ENCODE peak calls at places on chromosome 20, in eight cellular contexts. H is naive thymus-derived CD4-positive, alpha-beta T cell; R is psoas muscle; O is CD8-positive, alpha-beta memory T cell; M is neural progenitor cell; Q is lung; C is sigmoid colon; A is CD8-positive, alpha-beta T cell. D is an unnamed sample.
A peak's percentile ranks its signal among the peaks of the same experiment; 100 is the strongest.

GRCh38 chr20:53187402-53187801 is 215.2 kb downstream of the TSHZ2 start:
- DNase-seq in R (no peak), C (no peak), O (no peak), Q (no peak), H (no peak), M (no peak), A (no peak), D (no peak)

GRCh38 chr20:63527184-63527583 is 6.6 kb downstream of the PPDPF start:
- DNase-seq in O (no peak), H (no peak), C (no peak), Q (no peak), M (no peak), A (no peak), R (no peak), D (no peak)

GRCh38 chr20:51481311-51481997 is 61.1 kb downstream of the NFATC2 start:
- DNase-seq in H (peak; percentile 62), Q (no peak), A (peak; percentile 65), O (peak; percentile 40), R (no peak), C (no peak), M (no peak), D (no peak)

GRCh38 chr20:57379263-57379647 is 11.9 kb upstream of the RBM38 start:
- DNase-seq in Q (no peak), M (no peak), O (no peak), H (no peak), A (no peak), C (no peak), R (no peak), D (no peak)

GRCh38 chr20:44643596-44644383 is 7.7 kb downstream of the ADA start:
- DNase-seq in H (peak; percentile 36), Q (peak; percentile 56), O (peak; percentile 54), A (peak; percentile 68), M (peak; percentile 46), R (peak; percentile 76), C (peak; percentile 83), D (peak; percentile 53)

GRCh38 chr20:60011512-60012507 is 53.6 kb downstream of the CDH26 start:
- DNase-seq in O (no peak), C (no peak), M (no peak), R (no peak), A (no peak), H (no peak), Q (peak; percentile 26), D (peak; percentile 62)

GRCh38 chr20:46571418-46571817 is 21.0 kb upstream of the OCSTAMP start:
- DNase-seq in C (peak; percentile 10), M (no peak), O (no peak), A (no peak), R (no peak), Q (no peak), H (no peak), D (no peak)

GRCh38 chr20:53677447-53678314 is 84.0 kb upstream of the ZNF217 start:
- DNase-seq in H (no peak), M (peak; percentile 39), C (no peak), O (no peak), A (no peak), Q (no peak), R (no peak), D (no peak)

GRCh38 chr20:275791-276190 is 14.8 kb downstream of the C20orf96 start:
- DNase-seq in C (no peak), Q (no peak), H (peak; percentile 13), M (no peak), O (no peak), R (no peak), A (no peak), D (no peak)

GRCh38 chr20:16527438-16527837 is 45.8 kb downstream of the KIF16B start:
- DNase-seq in R (no peak), Q (no peak), H (no peak), M (no peak), C (no peak), A (no peak), O (no peak), D (no peak)

GRCh38 chr20:1855690-1856089 is 39.5 kb upstream of the SIRPA start:
- DNase-seq in R (no peak), C (no peak), Q (no peak), A (no peak), M (no peak), H (no peak), O (no peak), D (no peak)

GRCh38 chr20:45834797-45835161 is 1.2 kb downstream of the SNX21 start:
- DNase-seq in A (no peak), M (no peak), H (no peak), R (no peak), O (no peak), Q (no peak), C (peak; percentile 75), D (no peak)

GRCh38 chr20:1918766-1919165 is 23.6 kb downstream of the SIRPA start:
- DNase-seq in R (no peak), C (no peak), M (no peak), O (no peak), Q (no peak), H (no peak), A (no peak), D (no peak)

GRCh38 chr20:56765172-56766073 is 136.3 kb downstream of the TFAP2C start:
- DNase-seq in O (no peak), Q (no peak), H (no peak), C (no peak), M (peak; percentile 77), R (no peak), A (no peak), D (no peak)

GRCh38 chr20:17662333-17663039 is 19.6 kb downstream of the RRBP1 start:
- DNase-seq in M (no peak), O (no peak), C (peak; percentile 80), R (peak; percentile 62), Q (no peak), H (no peak), A (no peak), D (peak; percentile 78)

GRCh38 chr20:40961686-40962640 is 66.7 kb upstream of the TOP1 start:
- DNase-seq in O (no peak), A (no peak), M (no peak), H (peak; percentile 15), R (no peak), C (peak; percentile 46), Q (no peak), D (no peak)

GRCh38 chr20:18224968-18225568 is 63.3 kb upstream of the ZNF133 start:
- DNase-seq in O (no peak), Q (peak; percentile 35), M (peak; percentile 73), H (no peak), R (peak; percentile 29), C (no peak), A (no peak), D (peak; percentile 30)

GRCh38 chr20:64073476-64074183 is 5.7 kb downstream of the RGS19 start:
- DNase-seq in H (no peak), Q (no peak), R (no peak), O (no peak), M (no peak), C (no peak), A (no peak), D (no peak)

GRCh38 chr20:36094497-36094896 is 60.0 kb upstream of the EPB41L1 start:
- DNase-seq in H (no peak), A (no peak), C (no peak), O (no peak), Q (no peak), R (no peak), M (peak; percentile 35), D (no peak)
- H3K4me3 ChIP-seq in H (no peak overlapping the region), A (no peak overlapping the region), C (no peak overlapping the region), O (no peak overlapping the region), Q (no peak overlapping the region), R (peak overlapping the region; percentile 73), M (peak overlapping the region; percentile 78), D (no peak overlapping the region)

DNA sequence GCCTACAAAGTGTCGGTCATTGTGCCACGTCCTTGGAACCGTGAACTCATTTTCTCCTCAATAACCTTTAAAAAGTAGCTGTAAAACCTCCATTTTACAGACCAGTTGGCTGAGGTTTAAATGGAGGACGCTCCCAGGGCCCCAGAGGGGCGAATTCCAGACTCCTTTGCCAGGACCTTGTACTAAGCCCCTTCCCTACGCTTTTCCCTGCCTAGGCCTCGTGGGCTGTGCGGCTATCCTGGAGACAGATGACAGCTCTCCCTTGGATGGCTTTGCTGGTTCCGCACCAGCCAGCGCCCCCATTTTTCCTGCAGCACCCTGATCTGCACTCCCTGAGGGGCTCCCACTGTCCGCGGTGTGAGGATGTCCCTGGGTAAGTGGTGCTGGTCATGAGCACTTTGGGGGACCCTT is 12.1 kb upstream of the SNHG17 start:
- DNase-seq in R (no peak), H (no peak), M (peak; percentile 28), A (no peak), O (no peak), Q (no peak), C (no peak), D (no peak)
- H3K4me3 ChIP-seq in R (peak overlapping the region; percentile 93), H (peak overlapping the region; percentile 94), M (peak overlapping the region; percentile 100), A (peak overlapping the region; percentile 84), O (peak overlapping the region; percentile 93), Q (peak overlapping the region; percentile 94), C (peak overlapping the region; percentile 91), D (peak overlapping the region; percentile 97)

DNA sequence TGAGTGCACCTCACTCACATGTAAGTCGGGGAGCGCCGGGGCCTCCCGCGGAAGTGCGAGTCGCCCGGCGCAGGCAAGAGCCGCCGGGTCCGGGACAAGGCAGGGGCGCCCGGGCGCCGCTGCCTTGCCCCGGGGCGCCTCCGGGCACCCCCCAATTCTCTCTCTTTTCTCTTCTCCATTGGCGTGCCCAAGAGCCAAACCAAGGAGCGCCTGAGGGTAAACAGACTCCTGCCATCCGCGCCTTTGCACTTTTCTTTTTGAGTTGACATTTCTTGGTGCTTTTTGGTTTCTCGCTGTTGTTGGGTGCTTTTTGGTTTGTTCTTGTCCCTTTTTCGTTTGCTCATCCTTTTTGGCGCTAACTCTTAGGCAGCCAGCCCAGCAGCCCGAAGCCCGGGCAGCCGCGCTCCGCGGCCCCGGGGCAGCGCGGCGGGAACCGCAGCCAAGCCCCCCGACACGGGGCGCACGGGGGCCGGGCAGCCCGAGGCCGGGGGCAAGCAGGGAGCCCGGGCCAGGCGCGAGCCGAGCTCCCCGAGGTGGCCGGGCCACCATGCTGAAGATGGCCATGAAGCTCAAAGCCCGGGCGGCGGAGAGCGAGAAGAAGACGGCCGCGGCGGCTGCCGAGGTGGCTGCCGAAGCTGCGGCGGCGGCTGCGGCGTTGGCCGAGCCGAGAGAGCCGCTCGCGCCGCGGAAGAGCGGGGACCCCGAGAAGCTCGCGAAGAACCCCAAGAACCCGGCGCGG is 37.0 kb downstream of the GNAS start:
- DNase-seq in A (no peak), Q (no peak), C (no peak), R (no peak), H (peak; percentile 32), O (peak; percentile 11), M (peak; percentile 61), D (no peak)
- H3K4me3 ChIP-seq in A (peak overlapping the region; percentile 85), Q (peak overlapping the region; percentile 85), C (peak overlapping the region; percentile 84), R (peak overlapping the region; percentile 84), H (peak overlapping the region; percentile 74), O (peak overlapping the region; percentile 79), M (peak overlapping the region; percentile 99), D (peak overlapping the region; percentile 68)

DNA sequence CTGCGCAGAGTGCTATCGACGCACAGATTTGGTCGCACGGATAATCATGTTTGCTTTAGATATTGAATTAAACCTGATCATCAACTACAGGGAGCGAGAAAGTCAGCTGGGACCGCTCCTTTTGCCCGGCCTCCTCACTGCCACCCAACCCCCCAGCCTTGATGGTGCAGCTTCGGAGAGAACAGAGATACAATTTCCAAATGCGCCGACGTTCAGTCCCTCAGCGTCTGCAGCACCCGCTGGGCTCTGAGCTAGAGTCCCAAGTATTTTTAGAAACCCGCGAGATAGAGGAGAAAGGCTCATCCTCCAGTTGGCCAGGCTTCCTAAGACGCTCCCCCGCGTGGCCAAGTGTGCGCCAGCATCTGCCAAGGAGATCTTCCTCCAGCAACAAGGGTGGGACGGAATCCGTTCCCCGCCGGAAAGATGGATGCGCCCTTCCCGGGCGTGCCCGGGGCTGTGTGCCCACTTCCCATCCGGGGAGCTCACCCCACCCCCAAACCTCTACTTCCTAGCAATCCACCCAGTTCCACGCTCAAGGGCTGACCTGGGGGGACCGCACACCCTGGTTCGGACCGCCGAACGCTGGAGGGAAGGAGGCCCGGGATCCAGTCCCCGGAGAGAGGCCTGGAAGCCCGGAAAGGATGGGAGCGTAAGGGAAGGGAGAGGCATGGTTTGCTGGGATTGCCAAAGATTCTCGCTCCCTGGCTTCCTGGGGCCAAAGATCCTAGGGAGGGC is 4.1 kb downstream of the NKX2-2 start:
- DNase-seq in R (no peak), Q (no peak), A (no peak), H (no peak), O (no peak), M (peak; percentile 75), C (no peak), D (no peak)
- H3K4me3 ChIP-seq in R (peak overlapping the region; percentile 54), Q (no peak overlapping the region), A (peak overlapping the region; percentile 35), H (peak overlapping the region; percentile 44), O (peak overlapping the region; percentile 37), M (peak overlapping the region; percentile 23), C (peak overlapping the region; percentile 24), D (peak overlapping the region; percentile 32)

D was measured in skeletal muscle cell.